ENCODE peak calls at places on chromosomes 12 and 14, in nine cellular contexts. K is H4; L is DMS79; T is activated gamma-delta T cell treated with anti-CD3 and anti-CD28 coated beads, Interleukin-2, amount 50 U/mL, for 16 hours; A is aorta; I is anterior cingulate cortex; W is T-helper 22 cell; R is activated T-helper 1 cell treated with anti-CD3 and anti-CD28 coated beads, Interleukin-12 subunit alpha, Interleukin-12 subunit beta, Interleukin-2, Interleukin-4 antibody, amounts not matched to agents 30 ng/mL and 10 ng/mL and 1 ng/mL, durations not matched to agents 14 hours and 24 hours and 36 hours; D is left colon. Y is an unnamed sample.

GRCh38 chr14:85528080-85528881 is 1.7 kb upstream of the FLRT2 start:
- DNase-seq in I (peak; percentile 10), L (no peak), T (no peak), D (no peak), W (no peak), A (no peak), R (no peak), K (peak; percentile 87), Y (peak; percentile 35)

GRCh38 chr12:127984386-127985055 is 282.4 kb upstream of the TMEM132C start:
- DNase-seq in D (no peak), L (no peak), T (no peak), K (no peak), A (no peak), W (no peak), R (no peak), I (no peak), Y (no peak)

GRCh38 chr12:53978477-53979356 is 4.0 kb upstream of the HOTAIR start:
- DNase-seq in R (no peak), D (peak; percentile 31), W (no peak), K (no peak), L (no peak), T (no peak), A (no peak), I (no peak), Y (no peak)

GRCh38 chr14:95059126-95059525 is 98.2 kb downstream of the DICER1 start:
- DNase-seq in D (no peak), W (no peak), I (no peak), L (no peak), R (no peak), T (no peak), K (no peak), A (no peak), Y (no peak)

GRCh38 chr12:105469182-105469581 is 138.7 kb downstream of the C12orf75 start:
- DNase-seq in I (no peak), A (no peak), K (no peak), D (no peak), W (no peak), R (no peak), L (no peak), T (no peak), Y (peak; percentile 25)

GRCh38 chr12:54413284-54414190 is 5.5 kb downstream of the ITGA5 start:
- DNase-seq in K (peak; percentile 36), R (peak; percentile 75), W (peak; percentile 78), D (peak; percentile 52), I (no peak), L (no peak), T (peak; percentile 71), A (peak; percentile 55), Y (no peak)

GRCh38 chr12:12720637-12721250 is 3.6 kb downstream of the CDKN1B start:
- DNase-seq in T (no peak), K (peak; percentile 63), L (peak; percentile 28), I (no peak), D (no peak), R (no peak), W (no peak), A (no peak), Y (no peak)

GRCh38 chr14:61101803-61102548 is 120.9 kb downstream of the SLC38A6 start:
- DNase-seq in T (no peak), K (peak; percentile 46), I (no peak), D (no peak), W (no peak), R (no peak), L (no peak), A (no peak), Y (no peak)

GRCh38 chr12:54019924-54020586 is 8.2 kb upstream of the HOXC6 start:
- DNase-seq in L (no peak), I (no peak), T (no peak), D (no peak), K (peak; percentile 14), W (no peak), A (no peak), R (no peak), Y (peak; percentile 77)

GRCh38 chr12:42372154-42372791 is 46.3 kb downstream of the PPHLN1 start:
- DNase-seq in A (no peak), R (peak; percentile 12), T (no peak), L (no peak), I (no peak), W (no peak), K (peak; percentile 38), D (no peak), Y (peak; percentile 86)

GRCh38 chr12:12017798-12018197 is 52.9 kb upstream of the BCL2L14 start:
- DNase-seq in I (no peak), A (no peak), T (no peak), R (no peak), W (no peak), K (no peak), D (no peak), L (no peak), Y (peak; percentile 34)

GRCh38 chr12:28242888-28243633 is 52.8 kb downstream of the CCDC91 start:
- DNase-seq in W (no peak), D (no peak), K (no peak), I (no peak), R (no peak), L (no peak), T (no peak), A (no peak), Y (no peak)

GRCh38 chr12:4202482-4202881 is 71.1 kb upstream of the CCND2 start:
- DNase-seq in I (no peak), D (no peak), R (no peak), A (no peak), W (no peak), L (no peak), K (no peak), T (no peak), Y (no peak)

GRCh38 chr12:3493225-3494049 is 2.4 kb downstream of the PRMT8 start:
- DNase-seq in K (no peak), T (no peak), W (no peak), D (no peak), I (peak; percentile 32), L (no peak), A (no peak), R (no peak), Y (peak; percentile 54)